ENCODE peak calls at places on chromosomes 1 and 21, in five cellular contexts. S is HEK293T, F is WTC11, M is HepG2, D is HCT116. W is an unnamed sample.

GRCh38 chr1:35570589-35571137 is 2.5 kb upstream of the TFAP2E start:
- DNase-seq in S (no peak), F (no peak), M (no peak), D (no peak), W (no peak)

GRCh38 chr1:193952778-193953374 is 766.5 kb upstream of the B3GALT2 start:
- DNase-seq in S (no peak), F (no peak), M (no peak), D (no peak), W (no peak)

GRCh38 chr1:179754031-179754624 is 11.0 kb downstream of the FAM163A start:
- DNase-seq in S (no peak), F (no peak), M (no peak), D (no peak), W (no peak)

GRCh38 chr21:17444828-17445227 is 68.0 kb upstream of the CXADR start:
- DNase-seq in S (no peak), F (no peak), M (no peak), D (no peak), W (no peak)

GRCh38 chr1:157113631-157114030 is 14.0 kb upstream of the ETV3L start:
- DNase-seq in S (no peak), F (no peak), M (no peak), D (no peak), W (no peak)

GRCh38 chr21:37712204-37712934 is 203.9 kb downstream of the KCNJ6 start:
- DNase-seq in S (peak; percentile 73), F (peak; percentile 75), M (peak; percentile 41), D (peak; percentile 53), W (peak; percentile 77)

GRCh38 chr21:44615881-44616590 is 4.2 kb downstream of the KRTAP10-8 start:
- DNase-seq in S (no peak), F (no peak), M (no peak), D (no peak), W (no peak)

GRCh38 chr1:236089046-236089773 is 24.3 kb upstream of the NID1 start:
- DNase-seq in S (no peak), F (no peak), M (no peak), D (no peak), W (no peak)

GRCh38 chr1:47547753-47548152 is 109.9 kb downstream of the FOXD2 start:
- DNase-seq in S (no peak), F (no peak), M (no peak), D (no peak), W (no peak)

GRCh38 chr1:88984553-88984945 is 7.9 kb downstream of the KYAT3 start:
- DNase-seq in S (no peak), F (no peak), M (no peak), D (no peak), W (no peak)

GRCh38 chr1:43932786-43933385 is 715 bp upstream of the ARTN start:
- DNase-seq in S (no peak), F (no peak), M (no peak), D (no peak), W (no peak)

GRCh38 chr1:14689996-14690614 is 91.6 kb downstream of the KAZN start:
- DNase-seq in S (no peak), F (no peak), M (no peak), D (no peak), W (no peak)

GRCh38 chr1:227131193-227131592 is 187.1 kb downstream of the CDC42BPA start:
- DNase-seq in S (peak; percentile 11), F (no peak), M (peak; percentile 30), D (peak; percentile 15), W (no peak)

GRCh38 chr1:77536813-77537212 is 145.6 kb downstream of the ZZZ3 start:
- DNase-seq in S (no peak), F (no peak), M (no peak), D (peak; percentile 88), W (no peak)

DNA sequence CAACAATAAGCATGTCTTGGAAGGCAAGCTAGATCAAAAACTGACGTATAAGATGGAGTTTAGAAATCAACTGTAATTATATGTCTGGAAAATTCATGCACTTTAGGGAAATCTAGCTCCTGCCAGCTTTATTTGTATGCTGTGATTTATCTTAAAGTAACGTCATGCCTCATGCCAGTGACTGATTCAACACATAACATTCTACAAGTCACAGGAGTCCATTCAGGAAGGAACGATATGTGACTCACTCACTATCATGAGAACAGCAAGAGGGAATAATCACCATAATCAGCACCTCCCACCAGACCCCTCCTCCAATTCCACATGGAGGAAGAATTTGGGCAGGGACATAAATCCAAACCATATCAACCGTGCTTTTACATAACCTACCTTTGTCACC is 682.4 kb upstream of the ADAMTS5 start:
- DNase-seq in S (no peak), F (no peak), M (no peak), D (no peak), W (no peak)
- TF ChIP-seq SP1 in S (no peak), F (no peak), M (no peak), D (no peak), W (no peak)

GRCh38 chr1:24897263-24898151 is 32.6 kb downstream of the RUNX3 start:
- DNase-seq in S (no peak), F (no peak), M (no peak), D (no peak), W (no peak)
- TF ChIP-seq SP1 in S (no peak), F (no peak), M (no peak), D (no peak), W (no peak)

DNA sequence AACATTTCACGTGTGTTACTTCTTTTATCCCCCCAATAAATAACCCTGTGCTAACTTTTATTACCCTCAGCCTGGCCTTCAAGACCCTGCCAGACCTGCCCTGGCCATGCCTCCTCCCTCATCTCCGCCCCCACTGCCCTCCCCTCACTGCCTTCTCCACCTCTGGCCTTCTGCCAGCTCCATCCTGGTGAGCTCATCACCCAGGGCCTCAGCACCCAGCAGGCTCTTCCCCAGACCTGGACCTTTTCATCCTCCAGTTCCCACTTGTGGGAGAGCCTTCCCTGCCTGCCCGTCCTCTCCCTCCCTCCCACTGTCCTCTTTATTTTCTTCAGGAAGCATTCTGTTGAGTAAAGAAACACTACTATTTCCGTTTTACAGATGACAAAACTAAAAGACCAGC is 72.0 kb downstream of the SLC66A1 start:
- DNase-seq in S (peak; percentile 36), F (no peak), M (no peak), D (no peak), W (no peak)
- TF ChIP-seq SP1 in S (no peak), F (no peak), M (no peak), D (no peak), W (no peak)

GRCh38 chr1:116775116-116775752 is 21.0 kb downstream of the CD2 start:
- DNase-seq in S (no peak), F (no peak), M (no peak), D (no peak), W (no peak)

GRCh38 chr1:116771997-116772647 is 17.9 kb downstream of the CD2 start:
- DNase-seq in S (no peak), F (no peak), M (no peak), D (no peak), W (no peak)

GRCh38 chr1:116769994-116770393 is 15.8 kb downstream of the CD2 start:
- DNase-seq in S (no peak), F (no peak), M (no peak), D (no peak), W (no peak)

GRCh38 chr1:116770625-116771024 is 16.4 kb downstream of the CD2 start:
- DNase-seq in S (no peak), F (no peak), M (no peak), D (no peak), W (no peak)

DNA sequence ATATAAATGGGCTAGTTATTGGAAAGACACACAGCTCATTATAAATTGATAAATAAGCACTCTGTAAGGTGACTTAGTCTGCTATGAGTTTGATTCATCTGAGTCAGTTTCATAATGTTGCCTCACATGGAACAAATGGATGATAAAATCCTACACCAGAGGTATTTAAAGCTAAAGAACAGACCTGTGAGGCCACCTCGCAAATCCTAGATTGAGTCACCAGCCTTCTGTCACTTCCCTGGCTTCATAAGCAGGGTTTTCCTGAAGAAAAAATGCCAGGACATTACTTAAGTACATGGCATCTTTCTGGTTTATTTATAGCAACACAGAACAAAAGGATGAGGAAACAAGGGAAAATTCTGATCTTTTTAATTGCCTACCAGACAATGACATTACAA is 18.4 kb downstream of the CD2 start:
- DNase-seq in S (no peak), F (no peak), M (no peak), D (no peak), W (no peak)
- TF ChIP-seq SP1 in S (no peak), F (no peak), M (no peak), D (no peak), W (no peak)

DNA sequence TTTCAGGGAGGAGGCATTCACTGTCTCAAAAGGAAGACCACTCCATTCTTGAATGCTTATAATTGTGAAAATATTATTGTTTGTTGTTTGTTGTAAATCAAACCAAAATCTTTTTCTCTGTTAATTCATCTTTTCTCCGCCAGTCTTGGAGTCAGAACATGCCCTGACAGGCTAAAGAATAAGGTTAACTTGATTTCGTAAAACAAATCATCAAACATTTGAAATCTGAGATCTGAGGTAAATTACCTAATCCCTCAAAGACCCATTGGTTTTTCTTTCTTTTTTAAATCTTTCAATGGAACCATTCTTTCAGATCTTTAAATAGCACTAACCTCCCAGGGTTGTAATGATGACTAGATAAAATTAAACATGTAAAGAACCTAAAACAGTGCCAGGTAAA is 430.1 kb upstream of the PTBP2 start:
- DNase-seq in S (no peak), F (no peak), M (no peak), D (no peak), W (no peak)
- TF ChIP-seq SP1 in S (no peak), F (no peak), M (no peak), D (no peak), W (no peak)

W was measured in H1.